ENCODE peak calls at places on chromosome 13, in eight cellular contexts. Z, H, W, Y, U, X, T and I are unnamed samples.

GRCh38 chr13:75870397-75870801 is 234.3 kb downstream of the LMO7 start:
- DNase-seq in Z (no peak), H (no peak), W (no peak), Y (peak), U (peak), X (peak), T (no peak), I (no peak)

GRCh38 chr13:48580185-48580803 is 47.4 kb upstream of the RCBTB2 start:
- DNase-seq in Z (peak), H (no peak), W (peak), Y (peak), U (peak), X (peak), T (peak), I (no peak)

GRCh38 chr13:49814551-49815270 is 22.2 kb upstream of the KPNA3 start:
- DNase-seq in Z (no peak), H (no peak), W (no peak), Y (no peak), U (no peak), X (no peak), T (no peak), I (no peak)

GRCh38 chr13:28094311-28094710 is 6.1 kb downstream of the FLT3 start:
- DNase-seq in Z (no peak), H (no peak), W (no peak), Y (no peak), U (no peak), X (peak), T (no peak), I (no peak)

GRCh38 chr13:111008351-111008750 is 93.5 kb upstream of the ANKRD10 start:
- DNase-seq in Z (no peak), H (no peak), W (no peak), Y (no peak), U (no peak), X (no peak), T (no peak), I (no peak)

GRCh38 chr13:49627831-49628652 is at the start of gene ARL11:
- DNase-seq in Z (peak), H (no peak), W (peak), Y (peak), U (no peak), X (peak), T (peak), I (no peak)

GRCh38 chr13:59211636-59212035 is 952.1 kb downstream of the DIAPH3 start:
- DNase-seq in Z (no peak), H (no peak), W (no peak), Y (no peak), U (no peak), X (no peak), T (no peak), I (no peak)

GRCh38 chr13:112943309-112944125 is 25.5 kb upstream of the MCF2L start:
- DNase-seq in Z (no peak), H (no peak), W (no peak), Y (peak), U (peak), X (no peak), T (peak), I (peak)

GRCh38 chr13:34356686-34357434 is 538.9 kb downstream of the RFC3 start:
- DNase-seq in Z (no peak), H (no peak), W (no peak), Y (no peak), U (no peak), X (no peak), T (no peak), I (no peak)

GRCh38 chr13:42876810-42877550 is 95.6 kb downstream of the FAM216B start:
- DNase-seq in Z (no peak), H (no peak), W (no peak), Y (no peak), U (no peak), X (no peak), T (no peak), I (no peak)

GRCh38 chr13:51823861-51824260 is 19.9 kb upstream of the DHRS12 start:
- DNase-seq in Z (no peak), H (no peak), W (no peak), Y (no peak), U (no peak), X (no peak), T (no peak), I (no peak)

GRCh38 chr13:46659413-46660065 is 106.6 kb downstream of the LRCH1 start:
- DNase-seq in Z (no peak), H (no peak), W (no peak), Y (no peak), U (no peak), X (no peak), T (no peak), I (no peak)

GRCh38 chr13:72853000-72853399 is 71.1 kb downstream of the PIBF1 start:
- DNase-seq in Z (no peak), H (no peak), W (no peak), Y (no peak), U (no peak), X (no peak), T (no peak), I (no peak)

GRCh38 chr13:31031482-31031881 is 99.0 kb downstream of the TEX26 start:
- DNase-seq in Z (no peak), H (no peak), W (no peak), Y (no peak), U (no peak), X (no peak), T (no peak), I (no peak)

GRCh38 chr13:91639316-91639715 is 240.9 kb downstream of the GPC5 start:
- DNase-seq in Z (no peak), H (no peak), W (no peak), Y (no peak), U (no peak), X (no peak), T (no peak), I (no peak)

GRCh38 chr13:110254751-110255553 is 52.0 kb downstream of the COL4A1 start:
- DNase-seq in Z (no peak), H (no peak), W (no peak), Y (no peak), U (no peak), X (no peak), T (no peak), I (no peak)

GRCh38 chr13:109785141-109785891 is 1.1 kb downstream of the IRS2 start:
- DNase-seq in Z (no peak), H (no peak), W (peak), Y (peak), U (no peak), X (no peak), T (peak), I (peak)

GRCh38 chr13:106426909-106427308 is 108.6 kb downstream of the EFNB2 start:
- DNase-seq in Z (no peak), H (no peak), W (no peak), Y (no peak), U (no peak), X (no peak), T (no peak), I (no peak)

GRCh38 chr13:28714651-28715050 is 4.1 kb downstream of the SLC46A3 start:
- DNase-seq in Z (no peak), H (no peak), W (no peak), Y (no peak), U (no peak), X (no peak), T (no peak), I (no peak)

GRCh38 chr13:36193151-36193855 is 21.1 kb downstream of the SOHLH2 start:
- DNase-seq in Z (no peak), H (no peak), W (no peak), Y (no peak), U (no peak), X (no peak), T (no peak), I (peak)

GRCh38 chr13:112893570-112894422 is 75.2 kb upstream of the MCF2L start:
- DNase-seq in Z (no peak), H (no peak), W (no peak), Y (no peak), U (peak), X (no peak), T (no peak), I (no peak)

GRCh38 chr13:76361868-76362267 is 524.3 kb downstream of the KCTD12 start:
- DNase-seq in Z (no peak), H (no peak), W (no peak), Y (no peak), U (no peak), X (no peak), T (no peak), I (no peak)

GRCh38 chr13:60165391-60166099 is 1.8 kb upstream of the DIAPH3 start:
- DNase-seq in Z (no peak), H (no peak), W (no peak), Y (no peak), U (no peak), X (no peak), T (no peak), I (no peak)

GRCh38 chr13:112960671-112961070 is 8.3 kb upstream of the MCF2L start:
- DNase-seq in Z (no peak), H (no peak), W (no peak), Y (no peak), U (no peak), X (no peak), T (no peak), I (no peak)

GRCh38 chr13:39602614-39603366 is at the start of gene LHFPL6:
- DNase-seq in Z (peak), H (peak), W (no peak), Y (peak), U (peak), X (no peak), T (peak), I (peak)

GRCh38 chr13:109096101-109096500 is 466.7 kb downstream of the MYO16 start:
- DNase-seq in Z (no peak), H (no peak), W (no peak), Y (no peak), U (no peak), X (peak), T (no peak), I (no peak)

GRCh38 chr13:106466691-106467405 is 68.6 kb downstream of the EFNB2 start:
- DNase-seq in Z (no peak), H (no peak), W (no peak), Y (no peak), U (no peak), X (no peak), T (no peak), I (no peak)

GRCh38 chr13:85379433-85379832 is 419.8 kb downstream of the SLITRK6 start:
- DNase-seq in Z (no peak), H (no peak), W (no peak), Y (no peak), U (no peak), X (no peak), T (no peak), I (no peak)

GRCh38 chr13:47623862-47624261 is 377.2 kb downstream of the SUCLA2 start:
- DNase-seq in Z (no peak), H (no peak), W (no peak), Y (no peak), U (no peak), X (no peak), T (no peak), I (no peak)

GRCh38 chr13:44397766-44398223 is 24.2 kb downstream of the SERP2 start:
- DNase-seq in Z (no peak), H (no peak), W (no peak), Y (no peak), U (no peak), X (no peak), T (no peak), I (no peak)

GRCh38 chr13:97911311-97912138 is 42.0 kb upstream of the IPO5 start:
- DNase-seq in Z (peak), H (no peak), W (no peak), Y (no peak), U (no peak), X (no peak), T (no peak), I (peak)

GRCh38 chr13:111636804-111637203 is 316.4 kb downstream of the TEX29 start:
- DNase-seq in Z (no peak), H (no peak), W (no peak), Y (no peak), U (no peak), X (no peak), T (no peak), I (no peak)

GRCh38 chr13:90519157-90519556 is 828.3 kb upstream of the MIR17HG start:
- DNase-seq in Z (no peak), H (no peak), W (no peak), Y (no peak), U (no peak), X (no peak), T (no peak), I (no peak)

GRCh38 chr13:96984061-96984508 is 10.2 kb downstream of the OXGR1 start:
- DNase-seq in Z (no peak), H (no peak), W (no peak), Y (no peak), U (no peak), X (no peak), T (peak), I (peak)

GRCh38 chr13:21060063-21060826 is 1.1 kb downstream of the LATS2 start:
- DNase-seq in Z (no peak), H (peak), W (no peak), Y (peak), U (no peak), X (peak), T (peak), I (no peak)